ENCODE peak calls at places on chromosomes 13 and 19, in four cellular contexts. V is K562, F is HEK293T, A is HepG2. D is an unnamed sample.

GRCh38 chr19:6738726-6739389 is 622 bp upstream of the TRIP10 start:
- DNase-seq in V (peak), F (no peak), A (no peak), D (peak)

GRCh38 chr19:9498183-9498902 is at the start of gene ZNF560:
- DNase-seq in V (peak), F (peak), A (no peak), D (peak)

GRCh38 chr19:57701625-57702024 is 7.4 kb downstream of the ZNF154 start:
- DNase-seq in V (no peak), F (no peak), A (no peak), D (no peak)

GRCh38 chr13:41581884-41582547 is 124.7 kb downstream of the RGCC start:
- DNase-seq in V (no peak), F (no peak), A (no peak), D (no peak)

GRCh38 chr19:18008814-18009213 is 844 bp downstream of the ARRDC2 start:
- DNase-seq in V (no peak), F (no peak), A (no peak), D (no peak)

GRCh38 chr19:7191946-7192691 is 102.1 kb downstream of the INSR start:
- DNase-seq in V (no peak), F (no peak), A (no peak), D (no peak)

GRCh38 chr13:102295316-102296048 is 106.4 kb downstream of the FGF14 start:
- DNase-seq in V (no peak), F (no peak), A (no peak), D (no peak)

GRCh38 chr13:112972867-112973576 is 4.0 kb downstream of the MCF2L start:
- DNase-seq in V (no peak), F (no peak), A (no peak), D (no peak)

GRCh38 chr13:29713841-29714240 is 118.4 kb upstream of the SLC7A1 start:
- DNase-seq in V (peak), F (peak), A (no peak), D (no peak)

GRCh38 chr13:35763805-35764170 is 287.3 kb upstream of the MAB21L1 start:
- DNase-seq in V (no peak), F (no peak), A (no peak), D (no peak)

GRCh38 chr19:55451522-55452380 is 8.7 kb upstream of the SHISA7 start:
- DNase-seq in V (peak), F (no peak), A (no peak), D (no peak)

GRCh38 chr19:17210296-17210695 is 4.9 kb upstream of the USE1 start:
- DNase-seq in V (no peak), F (no peak), A (no peak), D (no peak)

GRCh38 chr19:13843104-13843921 is 33.6 kb upstream of the NANOS3 start:
- DNase-seq in V (no peak), F (no peak), A (no peak), D (peak)

GRCh38 chr13:39604736-39605135 is 1.7 kb upstream of the LHFPL6 start:
- DNase-seq in V (no peak), F (no peak), A (no peak), D (no peak)

GRCh38 chr13:40120288-40120687 is 464.8 kb downstream of the COG6 start:
- DNase-seq in V (no peak), F (no peak), A (no peak), D (no peak)

GRCh38 chr19:35419046-35419445 is 29.0 kb upstream of the FFAR2 start:
- DNase-seq in V (no peak), F (no peak), A (no peak), D (no peak)

GRCh38 chr13:36862002-36862706 is 43.1 kb downstream of the RFXAP start:
- DNase-seq in V (peak), F (no peak), A (no peak), D (no peak)

GRCh38 chr19:48859711-48860572 is 8.5 kb downstream of the PLEKHA4 start:
- DNase-seq in V (peak), F (peak), A (no peak), D (peak)

GRCh38 chr19:57465680-57466381 is 8.9 kb upstream of the VN1R1 start:
- DNase-seq in V (peak), F (peak), A (peak), D (peak)

GRCh38 chr19:1046836-1047695 is 7.2 kb downstream of the ABCA7 start:
- DNase-seq in V (no peak), F (no peak), A (no peak), D (no peak)

GRCh38 chr19:13835791-13836723 is 40.8 kb downstream of the ZSWIM4 start:
- DNase-seq in V (no peak), F (no peak), A (no peak), D (no peak)

DNA sequence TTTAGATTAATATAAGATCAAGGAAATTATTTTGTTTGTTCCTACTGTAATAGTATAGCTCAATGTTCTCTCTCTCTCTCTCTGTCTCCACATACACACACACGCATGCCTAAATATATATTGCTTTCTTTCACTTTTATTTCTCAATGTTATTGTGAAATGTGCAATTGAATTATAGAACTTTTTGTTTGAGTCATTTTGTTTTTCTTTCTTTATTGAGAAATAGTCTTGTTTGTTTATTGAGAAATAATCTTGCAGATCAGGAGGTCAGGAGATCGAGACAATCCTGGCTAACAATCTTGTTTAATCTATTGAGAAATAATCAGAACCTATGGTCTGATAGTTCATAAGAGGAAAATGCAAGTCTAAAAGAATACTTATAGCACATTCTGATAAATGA is 1581.3 kb downstream of the EFNB2 start:
- DNase-seq in V (no peak), F (no peak), A (no peak), D (no peak)
- TF ChIP-seq ELF4 in V (no peak), F (no peak), A (no peak), D (no peak)

GRCh38 chr19:42032428-42032827 is 37.6 kb downstream of the GRIK5 start:
- DNase-seq in V (no peak), F (peak), A (no peak), D (peak)

GRCh38 chr19:42024622-42025111 is 30.6 kb upstream of the ATP1A3 start:
- DNase-seq in V (no peak), F (no peak), A (no peak), D (no peak)

GRCh38 chr19:42030605-42031004 is 36.6 kb upstream of the ATP1A3 start:
- DNase-seq in V (no peak), F (no peak), A (no peak), D (no peak)

GRCh38 chr19:42023943-42024260 is 29.9 kb upstream of the ATP1A3 start:
- DNase-seq in V (no peak), F (no peak), A (no peak), D (no peak)

GRCh38 chr19:42028304-42029216 is 34.5 kb upstream of the ATP1A3 start:
- DNase-seq in V (peak), F (peak), A (no peak), D (peak)
- TF ChIP-seq ELF4 in V (no peak), F (no peak), A (no peak), D (no peak)

GRCh38 chr13:23578411-23579071 is 8.3 kb downstream of the TNFRSF19 start:
- DNase-seq in V (peak), F (peak), A (peak), D (peak)

GRCh38 chr13:23579886-23580706 is 9.9 kb downstream of the TNFRSF19 start:
- DNase-seq in V (no peak), F (no peak), A (no peak), D (no peak)

GRCh38 chr13:23575632-23576031 is 5.4 kb downstream of the TNFRSF19 start:
- DNase-seq in V (no peak), F (no peak), A (no peak), D (no peak)

GRCh38 chr13:23583491-23583890 is 13.3 kb downstream of the TNFRSF19 start:
- DNase-seq in V (no peak), F (no peak), A (no peak), D (no peak)

GRCh38 chr13:23579072-23579885 is 9.1 kb downstream of the TNFRSF19 start:
- DNase-seq in V (peak), F (peak), A (peak), D (peak)
- TF ChIP-seq ELF4 in V (no peak), F (no peak), A (no peak), D (no peak)

GRCh38 chr19:33904681-33905080 is 108.0 kb downstream of the KCTD15 start:
- DNase-seq in V (no peak), F (no peak), A (peak), D (peak)
- TF ChIP-seq ELF4 in V (no peak), F (no peak), A (no peak), D (no peak)

GRCh38 chr13:63190219-63190618 is 1774.6 kb upstream of the PCDH20 start:
- DNase-seq in V (no peak), F (no peak), A (no peak), D (no peak)
- TF ChIP-seq ELF4 in V (no peak), F (no peak), A (no peak), D (no peak)

DNA sequence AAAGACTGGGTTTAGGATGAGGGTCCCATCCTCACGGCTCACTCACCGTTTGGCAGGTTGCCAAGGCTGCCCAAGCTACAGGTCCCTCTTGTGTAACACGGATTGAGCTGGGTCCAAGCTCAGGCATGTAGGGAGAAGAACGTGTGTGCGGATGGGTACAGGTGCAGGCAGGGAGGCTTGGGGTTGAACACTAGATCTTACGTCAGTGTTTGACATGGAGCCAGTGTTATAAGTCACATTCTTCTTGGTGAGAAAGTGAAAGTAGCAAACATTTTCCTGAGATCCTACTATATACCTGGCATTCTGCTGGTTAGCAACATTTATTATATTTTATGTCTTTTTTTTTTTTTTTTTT is 136.8 kb upstream of the RNF113B start:
- DNase-seq in V (peak), F (no peak), A (no peak), D (no peak)
- TF ChIP-seq ELF4 in V (no peak), F (no peak), A (no peak), D (no peak)